ENCODE peak calls at places on chromosome 15, in seven cellular contexts. Z, O, M, G, V, Q and N are unnamed samples.

GRCh38 chr15:40305281-40305680 is 2.5 kb downstream of the PLCB2 start:
- DNase-seq in Z (no peak), G (no peak), Q (no peak), M (no peak), O (no peak), V (no peak), N (no peak)

GRCh38 chr15:52261498-52262242 is 33.9 kb downstream of the MYO5C start:
- DNase-seq in G (peak; percentile 77), V (peak; percentile 45), M (peak; percentile 65), Z (no peak), O (peak; percentile 54), Q (peak; percentile 83), N (peak; percentile 57)

GRCh38 chr15:52255008-52255407 is 40.6 kb downstream of the MYO5C start:
- DNase-seq in V (no peak), M (no peak), Z (no peak), G (peak; percentile 66), Q (no peak), O (no peak), N (no peak)

GRCh38 chr15:59830143-59830542 is 141.0 kb upstream of the BNIP2 start:
- DNase-seq in G (no peak), M (no peak), V (no peak), Z (no peak), Q (no peak), O (no peak), N (no peak)

GRCh38 chr15:72203507-72203837 is 5.9 kb upstream of the GRAMD2A start:
- DNase-seq in Z (peak; percentile 66), G (peak; percentile 90), V (no peak), M (no peak), Q (peak; percentile 98), O (no peak), N (no peak)

GRCh38 chr15:56929389-56929788 is 10.9 kb downstream of the TCF12 start:
- DNase-seq in O (no peak), Q (no peak), Z (no peak), V (no peak), G (peak; percentile 81), M (no peak), N (no peak)

GRCh38 chr15:75127186-75127585 is 74.5 kb upstream of the C15orf39 start:
- DNase-seq in Z (no peak), O (no peak), M (no peak), Q (no peak), G (no peak), V (no peak), N (no peak)

GRCh38 chr15:35496585-35496984 is 49.4 kb downstream of the DPH6 start:
- DNase-seq in Q (no peak), Z (no peak), M (no peak), G (no peak), V (no peak), O (no peak), N (no peak)

GRCh38 chr15:40825661-40826088 is 2.8 kb downstream of the PPP1R14D start:
- DNase-seq in G (peak; percentile 69), V (no peak), M (no peak), Z (no peak), Q (no peak), O (no peak), N (peak; percentile 51)

GRCh38 chr15:98649996-98650870 is 1.9 kb downstream of the IGF1R start:
- DNase-seq in Q (peak; percentile 59), G (peak; percentile 39), Z (no peak), O (peak; percentile 35), V (peak; percentile 45), M (no peak), N (peak; percentile 78)

GRCh38 chr15:39491917-39492490 is 88.9 kb upstream of the THBS1 start:
- DNase-seq in Z (no peak), M (no peak), O (no peak), Q (no peak), G (no peak), V (no peak), N (no peak)

GRCh38 chr15:77944002-77944867 is 133.3 kb downstream of the TBC1D2B start:
- DNase-seq in V (peak; percentile 83), M (no peak), Q (peak; percentile 84), O (peak; percentile 80), Z (peak; percentile 74), G (peak; percentile 56), N (peak; percentile 83)

GRCh38 chr15:72515591-72516389 is 41.7 kb downstream of the ARIH1 start:
- DNase-seq in O (no peak), Z (no peak), G (peak; percentile 20), M (no peak), V (no peak), Q (no peak), N (no peak)

GRCh38 chr15:40271915-40272712 is 10.8 kb downstream of the ANKRD63 start:
- DNase-seq in Q (no peak), V (no peak), O (no peak), Z (no peak), G (no peak), M (no peak), N (no peak)

GRCh38 chr15:57921371-57921770 is 144.1 kb downstream of the ALDH1A2 start:
- DNase-seq in G (no peak), O (no peak), V (no peak), Q (no peak), Z (no peak), M (no peak), N (no peak)

GRCh38 chr15:62857411-62857853 is 185.1 kb upstream of the TPM1 start:
- DNase-seq in Q (no peak), Z (no peak), G (no peak), O (no peak), M (peak; percentile 47), V (no peak), N (no peak)

GRCh38 chr15:67967871-67968423 is 86.2 kb upstream of the PIAS1 start:
- DNase-seq in M (no peak), G (peak; percentile 47), Q (peak; percentile 88), Z (peak; percentile 56), O (peak; percentile 49), V (peak; percentile 79), N (peak; percentile 69)

DNA sequence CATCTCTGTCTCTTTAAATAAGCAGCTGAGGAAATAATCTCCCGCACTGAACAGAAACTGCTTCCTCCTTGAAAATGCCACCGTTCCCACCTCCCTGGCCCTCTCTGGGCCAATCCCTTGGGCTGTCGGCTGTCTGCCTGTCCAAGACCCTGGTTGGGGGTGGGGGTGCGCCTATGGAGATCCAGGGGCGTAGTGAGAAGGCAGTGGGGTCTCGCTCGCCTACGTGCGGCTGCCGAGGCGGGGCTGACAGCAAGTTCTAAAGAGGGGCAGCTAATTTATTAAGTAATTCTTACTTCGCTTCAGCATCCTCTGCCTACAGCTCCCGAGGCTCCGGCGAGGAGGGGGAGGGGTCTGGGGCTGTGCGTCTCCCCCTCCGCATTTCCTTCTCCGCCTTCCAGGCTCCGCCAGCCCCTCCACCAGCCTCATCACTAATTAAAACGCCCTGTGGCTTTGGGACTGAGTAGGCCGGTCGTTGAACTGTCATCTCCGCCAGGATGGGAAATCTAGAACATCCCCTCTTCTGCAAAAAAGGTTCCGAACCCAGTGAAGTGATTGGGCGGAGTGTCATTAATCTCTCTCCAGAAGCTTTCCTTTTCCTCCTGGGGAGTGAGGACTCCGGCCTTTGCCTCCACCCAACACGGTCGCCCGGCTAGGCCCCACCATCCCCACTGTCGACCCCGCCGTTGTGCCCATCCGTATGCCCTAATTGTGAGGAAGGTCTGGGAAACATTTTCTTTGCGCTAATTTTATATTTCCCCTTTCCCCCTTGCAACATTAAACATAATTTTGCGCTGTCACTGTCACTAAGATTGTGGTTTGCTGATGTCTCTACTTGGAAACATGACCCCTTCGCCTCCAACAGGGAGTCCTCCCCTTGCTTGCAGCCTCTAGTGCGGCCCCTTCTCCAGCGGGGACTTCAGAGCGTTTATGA is 16.9 kb downstream of the NR2F2 start:
- DNase-seq in G (no peak), M (no peak), Z (no peak), O (peak; percentile 48), V (peak; percentile 68), Q (no peak), N (no peak)
- H3K4me1 ChIP-seq in G (peaks cover 47% of the 10 kb centered on the region), M (peaks cover 10% of the 10 kb centered on the region), Z (peaks cover 4% of the 10 kb centered on the region), O (peaks cover 25% of the 10 kb centered on the region), V (peaks cover 15% of the 10 kb centered on the region), Q (peaks cover 17% of the 10 kb centered on the region), N (no peaks in the 10 kb centered on the region)

GRCh38 chr15:76196286-76196948 is 114.9 kb downstream of the ETFA start:
- DNase-seq in Z (peak; percentile 76), V (peak; percentile 65), O (no peak), Q (peak; percentile 52), M (peak; percentile 91), G (peak; percentile 89), N (peak; percentile 66)
- H3K4me1 ChIP-seq in Z (no peaks in the 10 kb centered on the region), V (peaks cover 10% of the 10 kb centered on the region), O (peaks cover 4% of the 10 kb centered on the region), Q (peaks cover 15% of the 10 kb centered on the region), M (peaks cover 44% of the 10 kb centered on the region), G (peaks cover 25% of the 10 kb centered on the region), N (peaks cover 18% of the 10 kb centered on the region)

GRCh38 chr15:45586990-45587860 is at the start of gene BLOC1S6:
- DNase-seq in V (peak; percentile 91), O (peak; percentile 82), M (peak; percentile 50), Z (peak; percentile 90), Q (peak; percentile 89), G (peak; percentile 90), N (peak; percentile 86)
- H3K4me1 ChIP-seq in V (peaks cover 7% of the 10 kb centered on the region), O (peaks cover 26% of the 10 kb centered on the region), M (peaks cover 23% of the 10 kb centered on the region), Z (no peaks in the 10 kb centered on the region), Q (peaks cover 41% of the 10 kb centered on the region), G (peaks cover 3% of the 10 kb centered on the region), N (peaks cover 10% of the 10 kb centered on the region)

GRCh38 chr15:100759698-100760356 is 119.8 kb upstream of the ALDH1A3 start:
- DNase-seq in Z (no peak), Q (no peak), G (peak; percentile 76), O (no peak), V (no peak), M (peak; percentile 92), N (no peak)
- H3K4me1 ChIP-seq in Z (peaks cover 5% of the 10 kb centered on the region), Q (peaks cover 3% of the 10 kb centered on the region), G (peaks cover 12% of the 10 kb centered on the region), O (no peaks in the 10 kb centered on the region), V (no peaks in the 10 kb centered on the region), M (peaks cover 22% of the 10 kb centered on the region), N (no peaks in the 10 kb centered on the region)